ENCODE peak calls at places on chromosomes 7 and 10, in eight cellular contexts. One of them, this sample, is unnamed.

GRCh38 chr7:99928994-99929729 is at the start of gene GJC3:
- DNase-seq in transverse colon: peak; percentile 53
- DNase-seq in IMR-90: peak; percentile 52
- DNase-seq in A549: peak; percentile 85
- DNase-seq in ovary: peak; percentile 46
- DNase-seq in H1: no peak
- DNase-seq in adrenal gland: peak; percentile 76
- DNase-seq in heart left ventricle: peak; percentile 75
- DNase-seq in this sample: peak; percentile 17

GRCh38 chr7:8310876-8311275 is 48.9 kb upstream of the ICA1 start:
- DNase-seq in transverse colon: no peak
- DNase-seq in IMR-90: no peak
- DNase-seq in A549: no peak
- DNase-seq in ovary: no peak
- DNase-seq in H1: no peak
- DNase-seq in adrenal gland: no peak
- DNase-seq in heart left ventricle: no peak
- DNase-seq in this sample: no peak

GRCh38 chr7:134908289-134908688 is 78.0 kb upstream of the AGBL3 start:
- DNase-seq in transverse colon: no peak
- DNase-seq in IMR-90: peak; percentile 85
- DNase-seq in A549: no peak
- DNase-seq in ovary: no peak
- DNase-seq in H1: no peak
- DNase-seq in adrenal gland: no peak
- DNase-seq in heart left ventricle: no peak
- DNase-seq in this sample: no peak

GRCh38 chr7:135486258-135486657 is 23.6 kb downstream of the CNOT4 start:
- DNase-seq in transverse colon: no peak
- DNase-seq in IMR-90: peak; percentile 33
- DNase-seq in A549: no peak
- DNase-seq in ovary: no peak
- DNase-seq in H1: no peak
- DNase-seq in adrenal gland: no peak
- DNase-seq in heart left ventricle: no peak
- DNase-seq in this sample: no peak

GRCh38 chr7:98902523-98902922 is 24.2 kb downstream of the TRRAP start:
- DNase-seq in transverse colon: no peak
- DNase-seq in IMR-90: no peak
- DNase-seq in A549: no peak
- DNase-seq in ovary: no peak
- DNase-seq in H1: no peak
- DNase-seq in adrenal gland: no peak
- DNase-seq in heart left ventricle: no peak
- DNase-seq in this sample: no peak

GRCh38 chr7:6205921-6206660 is 66.3 kb downstream of the CYTH3 start:
- DNase-seq in transverse colon: no peak
- DNase-seq in IMR-90: peak; percentile 44
- DNase-seq in A549: no peak
- DNase-seq in ovary: no peak
- DNase-seq in H1: no peak
- DNase-seq in adrenal gland: no peak
- DNase-seq in heart left ventricle: no peak
- DNase-seq in this sample: no peak

GRCh38 chr7:1668932-1669485 is 1.1 kb upstream of the ELFN1 start:
- DNase-seq in transverse colon: no peak
- DNase-seq in IMR-90: peak; percentile 20
- DNase-seq in A549: no peak
- DNase-seq in ovary: peak; percentile 26
- DNase-seq in H1: no peak
- DNase-seq in adrenal gland: peak; percentile 28
- DNase-seq in heart left ventricle: no peak
- DNase-seq in this sample: peak; percentile 3

GRCh38 chr7:33932221-33932620 is 26.9 kb downstream of the BMPER start:
- DNase-seq in transverse colon: no peak
- DNase-seq in IMR-90: no peak
- DNase-seq in A549: no peak
- DNase-seq in ovary: no peak
- DNase-seq in H1: no peak
- DNase-seq in adrenal gland: no peak
- DNase-seq in heart left ventricle: no peak
- DNase-seq in this sample: no peak

GRCh38 chr7:41110186-41110585 is 592.7 kb downstream of the INHBA start:
- DNase-seq in transverse colon: no peak
- DNase-seq in IMR-90: peak; percentile 78
- DNase-seq in A549: no peak
- DNase-seq in ovary: no peak
- DNase-seq in H1: no peak
- DNase-seq in adrenal gland: no peak
- DNase-seq in heart left ventricle: no peak
- DNase-seq in this sample: no peak

GRCh38 chr7:98372993-98373392 is 27.9 kb downstream of the BAIAP2L1 start:
- DNase-seq in transverse colon: no peak
- DNase-seq in IMR-90: peak; percentile 81
- DNase-seq in A549: no peak
- DNase-seq in ovary: no peak
- DNase-seq in H1: no peak
- DNase-seq in adrenal gland: no peak
- DNase-seq in heart left ventricle: no peak
- DNase-seq in this sample: no peak

GRCh38 chr10:78416031-78416800 is 382.6 kb downstream of the RPS24 start:
- DNase-seq in transverse colon: no peak
- DNase-seq in IMR-90: peak; percentile 73
- DNase-seq in A549: no peak
- DNase-seq in ovary: no peak
- DNase-seq in H1: no peak
- DNase-seq in adrenal gland: peak; percentile 41
- DNase-seq in heart left ventricle: no peak
- DNase-seq in this sample: no peak

GRCh38 chr10:71835671-71836593 is 15.1 kb downstream of the PSAP start:
- DNase-seq in transverse colon: peak; percentile 65
- DNase-seq in IMR-90: peak; percentile 70
- DNase-seq in A549: no peak
- DNase-seq in ovary: peak; percentile 71
- DNase-seq in H1: no peak
- DNase-seq in adrenal gland: peak; percentile 97
- DNase-seq in heart left ventricle: peak; percentile 82
- DNase-seq in this sample: peak; percentile 65

GRCh38 chr7:25820432-25821040 is 331.5 kb upstream of the NFE2L3 start:
- DNase-seq in transverse colon: no peak
- DNase-seq in IMR-90: no peak
- DNase-seq in A549: peak; percentile 26
- DNase-seq in ovary: no peak
- DNase-seq in H1: no peak
- DNase-seq in adrenal gland: no peak
- DNase-seq in heart left ventricle: no peak
- DNase-seq in this sample: no peak

GRCh38 chr7:125651823-125652528 is 722.4 kb upstream of the POT1 start:
- DNase-seq in transverse colon: no peak
- DNase-seq in IMR-90: no peak
- DNase-seq in A549: no peak
- DNase-seq in ovary: no peak
- DNase-seq in H1: no peak
- DNase-seq in adrenal gland: no peak
- DNase-seq in heart left ventricle: no peak
- DNase-seq in this sample: no peak

GRCh38 chr10:51894752-51895151 is 195.4 kb upstream of the CSTF2T start:
- DNase-seq in transverse colon: no peak
- DNase-seq in IMR-90: peak; percentile 73
- DNase-seq in A549: no peak
- DNase-seq in ovary: no peak
- DNase-seq in H1: no peak
- DNase-seq in adrenal gland: no peak
- DNase-seq in heart left ventricle: no peak
- DNase-seq in this sample: no peak

GRCh38 chr10:8473205-8473604 is 418.7 kb downstream of the GATA3 start:
- DNase-seq in transverse colon: no peak
- DNase-seq in IMR-90: peak; percentile 1
- DNase-seq in A549: no peak
- DNase-seq in ovary: no peak
- DNase-seq in H1: no peak
- DNase-seq in adrenal gland: no peak
- DNase-seq in heart left ventricle: no peak
- DNase-seq in this sample: no peak

GRCh38 chr10:126455036-126455765 is 66.9 kb upstream of the ADAM12 start:
- DNase-seq in transverse colon: no peak
- DNase-seq in IMR-90: no peak
- DNase-seq in A549: no peak
- DNase-seq in ovary: no peak
- DNase-seq in H1: no peak
- DNase-seq in adrenal gland: no peak
- DNase-seq in heart left ventricle: no peak
- DNase-seq in this sample: no peak

GRCh38 chr10:65342226-65342625 is 1583.6 kb upstream of the LRRTM3 start:
- DNase-seq in transverse colon: no peak
- DNase-seq in IMR-90: no peak
- DNase-seq in A549: no peak
- DNase-seq in ovary: no peak
- DNase-seq in H1: no peak
- DNase-seq in adrenal gland: no peak
- DNase-seq in heart left ventricle: no peak
- DNase-seq in this sample: no peak

GRCh38 chr7:80548790-80549530 is 37.1 kb upstream of the GNAT3 start:
- DNase-seq in transverse colon: no peak
- DNase-seq in IMR-90: peak; percentile 3
- DNase-seq in A549: no peak
- DNase-seq in ovary: no peak
- DNase-seq in H1: no peak
- DNase-seq in adrenal gland: no peak
- DNase-seq in heart left ventricle: no peak
- DNase-seq in this sample: no peak

GRCh38 chr10:36559990-36560389 is 565.4 kb upstream of the ANKRD30A start:
- DNase-seq in transverse colon: no peak
- DNase-seq in IMR-90: peak; percentile 8
- DNase-seq in A549: no peak
- DNase-seq in ovary: no peak
- DNase-seq in H1: no peak
- DNase-seq in adrenal gland: no peak
- DNase-seq in heart left ventricle: no peak
- DNase-seq in this sample: no peak

GRCh38 chr10:36555036-36555435 is 570.4 kb upstream of the ANKRD30A start:
- DNase-seq in transverse colon: no peak
- DNase-seq in IMR-90: no peak
- DNase-seq in A549: no peak
- DNase-seq in ovary: no peak
- DNase-seq in H1: no peak
- DNase-seq in adrenal gland: no peak
- DNase-seq in heart left ventricle: no peak
- DNase-seq in this sample: no peak

GRCh38 chr10:36559412-36559811 is 566.0 kb upstream of the ANKRD30A start:
- DNase-seq in transverse colon: no peak
- DNase-seq in IMR-90: peak; percentile 39
- DNase-seq in A549: no peak
- DNase-seq in ovary: no peak
- DNase-seq in H1: no peak
- DNase-seq in adrenal gland: no peak
- DNase-seq in heart left ventricle: no peak
- DNase-seq in this sample: no peak

DNA sequence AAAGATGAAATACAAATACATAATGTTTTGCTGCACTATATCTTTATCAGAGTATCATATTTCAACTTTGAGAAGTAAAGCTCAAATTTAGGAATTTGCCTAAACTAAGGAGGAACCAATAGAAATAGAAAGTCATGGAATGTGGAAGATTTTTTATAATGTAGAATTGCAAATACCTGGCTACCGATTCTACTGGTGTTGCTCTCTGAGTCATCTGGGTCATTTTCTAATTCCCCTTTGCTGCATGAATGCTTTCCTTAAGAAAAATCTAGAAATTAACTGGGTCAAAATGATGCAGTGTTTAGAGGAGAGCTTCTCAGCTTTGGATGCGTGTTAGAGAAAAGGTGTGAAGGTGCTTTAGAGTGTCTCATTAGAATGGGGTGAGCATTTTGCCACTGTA is 568.9 kb upstream of the ANKRD30A start:
- DNase-seq in transverse colon: no peak
- DNase-seq in IMR-90: no peak
- DNase-seq in A549: no peak
- DNase-seq in ovary: no peak
- DNase-seq in H1: no peak
- DNase-seq in adrenal gland: no peak
- DNase-seq in heart left ventricle: no peak
- DNase-seq in this sample: no peak
- TF ChIP-seq POLR2A in transverse colon: no peak
- TF ChIP-seq POLR2A in IMR-90: no peak
- TF ChIP-seq POLR2A in A549: no peak
- TF ChIP-seq POLR2A in ovary: no peak
- TF ChIP-seq POLR2A in H1: no peak
- TF ChIP-seq POLR2A in adrenal gland: no peak
- TF ChIP-seq POLR2A in heart left ventricle: no peak
- TF ChIP-seq POLR2A in this sample: no peak

GRCh38 chr7:56250135-56250534 is 133.9 kb upstream of the NUPR2 start:
- DNase-seq in transverse colon: no peak
- DNase-seq in IMR-90: no peak
- DNase-seq in A549: no peak
- DNase-seq in ovary: no peak
- DNase-seq in H1: no peak
- DNase-seq in adrenal gland: no peak
- DNase-seq in heart left ventricle: no peak
- DNase-seq in this sample: no peak

GRCh38 chr7:56256108-56256507 is 139.9 kb upstream of the NUPR2 start:
- DNase-seq in transverse colon: no peak
- DNase-seq in IMR-90: no peak
- DNase-seq in A549: no peak
- DNase-seq in ovary: no peak
- DNase-seq in H1: no peak
- DNase-seq in adrenal gland: no peak
- DNase-seq in heart left ventricle: no peak
- DNase-seq in this sample: no peak
- H3K9me3 ChIP-seq in transverse colon: no peaks in the 10 kb centered on the region
- H3K9me3 ChIP-seq in IMR-90: peaks cover 22% of the 10 kb centered on the region
- H3K9me3 ChIP-seq in A549: no peaks in the 10 kb centered on the region
- H3K9me3 ChIP-seq in ovary: no peaks in the 10 kb centered on the region
- H3K9me3 ChIP-seq in H1: peaks cover 84% of the 10 kb centered on the region
- H3K9me3 ChIP-seq in adrenal gland: no peaks in the 10 kb centered on the region
- H3K9me3 ChIP-seq in heart left ventricle: no peaks in the 10 kb centered on the region
- H3K9me3 ChIP-seq in this sample: peaks cover 5% of the 10 kb centered on the region

GRCh38 chr7:126948664-126949063 is 304.1 kb downstream of the GRM8 start:
- DNase-seq in transverse colon: no peak
- DNase-seq in IMR-90: no peak
- DNase-seq in A549: no peak
- DNase-seq in ovary: no peak
- DNase-seq in H1: no peak
- DNase-seq in adrenal gland: no peak
- DNase-seq in heart left ventricle: no peak
- DNase-seq in this sample: no peak
- TF ChIP-seq POLR2A in transverse colon: no peak
- TF ChIP-seq POLR2A in IMR-90: no peak
- TF ChIP-seq POLR2A in A549: no peak
- TF ChIP-seq POLR2A in ovary: no peak
- TF ChIP-seq POLR2A in H1: no peak
- TF ChIP-seq POLR2A in adrenal gland: no peak
- TF ChIP-seq POLR2A in heart left ventricle: no peak
- TF ChIP-seq POLR2A in this sample: no peak

DNA sequence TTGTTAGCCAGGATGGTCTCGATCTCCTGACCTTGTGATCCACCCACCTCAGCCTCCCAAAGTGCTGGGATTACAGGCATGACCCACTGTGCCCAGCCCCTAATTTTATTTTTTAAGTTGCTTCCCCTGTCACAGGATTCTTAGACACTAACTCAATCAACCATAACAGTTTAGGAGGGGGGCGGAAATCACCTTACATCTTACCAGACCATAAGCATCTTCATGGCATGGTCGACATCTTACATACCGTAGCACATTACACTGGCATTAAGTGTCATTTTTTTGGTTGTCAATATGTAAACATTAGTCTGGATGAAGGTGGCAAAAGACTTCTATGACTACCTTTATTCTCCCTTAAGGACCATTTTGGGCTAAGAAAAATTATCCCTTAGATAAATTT is 95.6 kb downstream of the TRIM24 start:
- DNase-seq in transverse colon: no peak
- DNase-seq in IMR-90: no peak
- DNase-seq in A549: no peak
- DNase-seq in ovary: no peak
- DNase-seq in H1: no peak
- DNase-seq in adrenal gland: no peak
- DNase-seq in heart left ventricle: no peak
- DNase-seq in this sample: no peak
- H3K9me3 ChIP-seq in transverse colon: peaks cover 39% of the 10 kb centered on the region
- H3K9me3 ChIP-seq in IMR-90: peaks cover 26% of the 10 kb centered on the region
- H3K9me3 ChIP-seq in A549: no peaks in the 10 kb centered on the region
- H3K9me3 ChIP-seq in ovary: no peaks in the 10 kb centered on the region
- H3K9me3 ChIP-seq in H1: peaks cover 36% of the 10 kb centered on the region
- H3K9me3 ChIP-seq in adrenal gland: peaks cover 19% of the 10 kb centered on the region
- H3K9me3 ChIP-seq in heart left ventricle: no peaks in the 10 kb centered on the region
- H3K9me3 ChIP-seq in this sample: no peaks in the 10 kb centered on the region

This sample was measured in body of pancreas.